ENCODE peak calls at places on chromosomes 5 and 9, in ten cellular contexts. V is tibial nerve; F is HCT116; A is activated gamma-delta T cell treated with Interleukin-2 at 50 U/mL for 16 hours; D is Kasumi-1; P is mesendoderm; I is AG04449; M is endothelial cell of umbilical vein; E is ascending aorta; S is activated CD4-positive, alpha-beta T cell treated with anti-CD3 and anti-CD28 coated beads, Interleukin-2, amount 50 U/mL, for 48 hours. Z is an unnamed sample.

GRCh38 chr5:38347040-38347763 is 88.8 kb downstream of the EGFLAM start:
- DNase-seq in D (no peak), P (peak), A (no peak), I (no peak), V (no peak), F (no peak), E (no peak), M (no peak), S (no peak), Z (no peak)

GRCh38 chr9:120876842-120877240 is at the start of gene PHF19:
- DNase-seq in P (no peak), A (no peak), M (no peak), V (no peak), E (no peak), D (no peak), S (peak), I (no peak), F (no peak), Z (no peak)

GRCh38 chr5:127442085-127442484 is 75.4 kb upstream of the PRRC1 start:
- DNase-seq in I (no peak), F (no peak), V (no peak), E (no peak), S (no peak), M (peak), P (no peak), A (no peak), D (peak), Z (no peak)

GRCh38 chr9:130501645-130502044 is 56.9 kb downstream of the ASS1 start:
- DNase-seq in F (no peak), M (no peak), S (no peak), V (no peak), A (no peak), P (peak), E (no peak), I (no peak), D (no peak), Z (no peak)

GRCh38 chr9:95505676-95506437 is 10.9 kb downstream of the PTCH1 start:
- DNase-seq in D (peak), I (no peak), E (no peak), S (peak), P (peak), F (no peak), M (peak), A (peak), V (no peak), Z (no peak)

GRCh38 chr9:89428901-89429890 is 68.7 kb downstream of the SEMA4D start:
- DNase-seq in S (no peak), M (peak), D (no peak), I (no peak), F (no peak), V (no peak), A (peak), P (peak), E (no peak), Z (no peak)

GRCh38 chr5:97737608-97738007 is 554.6 kb upstream of the RIOK2 start:
- DNase-seq in F (no peak), P (no peak), E (no peak), A (no peak), S (no peak), D (no peak), M (no peak), V (no peak), I (no peak), Z (no peak)

GRCh38 chr5:4938941-4939546 is 201.1 kb upstream of the ADAMTS16 start:
- DNase-seq in V (no peak), P (no peak), E (no peak), M (no peak), S (no peak), D (no peak), A (no peak), F (no peak), I (no peak), Z (no peak)

Z was measured in osteocyte.